ENCODE peak calls at places on chromosomes 3 and 15, in seven cellular contexts. One of them, this sample, is unnamed.

GRCh38 chr15:56837281-56837680 is 81.2 kb upstream of the TCF12 start:
- DNase-seq in hepatocyte: no peak
- DNase-seq in IMR-90: peak
- DNase-seq in posterior cingulate gyrus: no peak
- DNase-seq in HuH-7.5: no peak
- DNase-seq in A172: no peak
- DNase-seq in GDM1: no peak
- DNase-seq in this sample: peak

GRCh38 chr15:76199106-76200082 is 111.9 kb downstream of the ETFA start:
- DNase-seq in IMR-90: peak
- DNase-seq in HuH-7.5: no peak
- DNase-seq in hepatocyte: no peak
- DNase-seq in posterior cingulate gyrus: no peak
- DNase-seq in GDM1: no peak
- DNase-seq in A172: peak
- DNase-seq in this sample: peak

GRCh38 chr15:72803006-72803405 is 19.4 kb upstream of the ADPGK start:
- DNase-seq in hepatocyte: no peak
- DNase-seq in IMR-90: no peak
- DNase-seq in GDM1: no peak
- DNase-seq in A172: no peak
- DNase-seq in posterior cingulate gyrus: no peak
- DNase-seq in HuH-7.5: no peak
- DNase-seq in this sample: no peak

GRCh38 chr3:126127452-126127851 is 43.5 kb upstream of the SLC41A3 start:
- DNase-seq in IMR-90: no peak
- DNase-seq in hepatocyte: no peak
- DNase-seq in posterior cingulate gyrus: peak
- DNase-seq in HuH-7.5: no peak
- DNase-seq in GDM1: no peak
- DNase-seq in A172: no peak
- DNase-seq in this sample: no peak

GRCh38 chr3:157087398-157088132 is 72.4 kb downstream of the CCNL1 start:
- DNase-seq in GDM1: no peak
- DNase-seq in posterior cingulate gyrus: no peak
- DNase-seq in HuH-7.5: no peak
- DNase-seq in A172: peak
- DNase-seq in IMR-90: no peak
- DNase-seq in hepatocyte: no peak
- DNase-seq in this sample: peak

GRCh38 chr3:187315872-187316271 is 24.3 kb upstream of the MASP1 start:
- DNase-seq in GDM1: no peak
- DNase-seq in posterior cingulate gyrus: no peak
- DNase-seq in hepatocyte: no peak
- DNase-seq in A172: no peak
- DNase-seq in HuH-7.5: no peak
- DNase-seq in IMR-90: no peak
- DNase-seq in this sample: peak

GRCh38 chr15:71294636-71295241 is 179.5 kb downstream of the THSD4 start:
- DNase-seq in hepatocyte: no peak
- DNase-seq in IMR-90: peak
- DNase-seq in posterior cingulate gyrus: no peak
- DNase-seq in GDM1: no peak
- DNase-seq in A172: peak
- DNase-seq in HuH-7.5: no peak
- DNase-seq in this sample: peak

GRCh38 chr15:101029971-101030661 is 111.0 kb downstream of the LRRK1 start:
- DNase-seq in HuH-7.5: no peak
- DNase-seq in GDM1: no peak
- DNase-seq in posterior cingulate gyrus: no peak
- DNase-seq in hepatocyte: no peak
- DNase-seq in A172: no peak
- DNase-seq in IMR-90: no peak
- DNase-seq in this sample: no peak

GRCh38 chr15:78951841-78952238 is 7.0 kb upstream of the CTSH start:
- DNase-seq in posterior cingulate gyrus: no peak
- DNase-seq in GDM1: no peak
- DNase-seq in A172: peak
- DNase-seq in hepatocyte: peak
- DNase-seq in IMR-90: peak
- DNase-seq in HuH-7.5: peak
- DNase-seq in this sample: peak

GRCh38 chr3:55668359-55668758 is 181.3 kb upstream of the WNT5A start:
- DNase-seq in IMR-90: peak
- DNase-seq in hepatocyte: no peak
- DNase-seq in posterior cingulate gyrus: no peak
- DNase-seq in GDM1: no peak
- DNase-seq in A172: peak
- DNase-seq in HuH-7.5: no peak
- DNase-seq in this sample: peak

GRCh38 chr15:44500555-44500954 is 36.4 kb upstream of the EIF3J start:
- DNase-seq in A172: no peak
- DNase-seq in posterior cingulate gyrus: no peak
- DNase-seq in GDM1: no peak
- DNase-seq in hepatocyte: no peak
- DNase-seq in IMR-90: no peak
- DNase-seq in HuH-7.5: no peak
- DNase-seq in this sample: no peak

GRCh38 chr15:74445816-74446763 is 12.3 kb upstream of the SEMA7A start:
- DNase-seq in A172: no peak
- DNase-seq in posterior cingulate gyrus: no peak
- DNase-seq in IMR-90: no peak
- DNase-seq in hepatocyte: no peak
- DNase-seq in HuH-7.5: no peak
- DNase-seq in GDM1: no peak
- DNase-seq in this sample: no peak

GRCh38 chr15:45635191-45635638 is 386 bp downstream of the SQOR start:
- DNase-seq in hepatocyte: peak
- DNase-seq in HuH-7.5: peak
- DNase-seq in A172: peak
- DNase-seq in IMR-90: no peak
- DNase-seq in GDM1: no peak
- DNase-seq in posterior cingulate gyrus: peak
- DNase-seq in this sample: no peak

GRCh38 chr15:37101634-37102314 is 1.4 kb upstream of the MEIS2 start:
- DNase-seq in GDM1: no peak
- DNase-seq in posterior cingulate gyrus: peak
- DNase-seq in A172: peak
- DNase-seq in IMR-90: peak
- DNase-seq in HuH-7.5: peak
- DNase-seq in hepatocyte: peak
- DNase-seq in this sample: peak

GRCh38 chr3:127141921-127142730 is 50.8 kb upstream of the PRR23E start:
- DNase-seq in GDM1: no peak
- DNase-seq in HuH-7.5: peak
- DNase-seq in A172: peak
- DNase-seq in hepatocyte: peak
- DNase-seq in IMR-90: no peak
- DNase-seq in posterior cingulate gyrus: no peak
- DNase-seq in this sample: peak

GRCh38 chr3:71545330-71545729 is 38.2 kb downstream of the FOXP1 start:
- DNase-seq in HuH-7.5: no peak
- DNase-seq in GDM1: no peak
- DNase-seq in IMR-90: peak
- DNase-seq in A172: no peak
- DNase-seq in hepatocyte: no peak
- DNase-seq in posterior cingulate gyrus: no peak
- DNase-seq in this sample: no peak

GRCh38 chr3:126781889-126782491 is 78.0 kb downstream of the CHCHD6 start:
- DNase-seq in GDM1: no peak
- DNase-seq in hepatocyte: peak
- DNase-seq in IMR-90: peak
- DNase-seq in A172: peak
- DNase-seq in HuH-7.5: no peak
- DNase-seq in posterior cingulate gyrus: no peak
- DNase-seq in this sample: peak

GRCh38 chr3:11168406-11168805 is 14.1 kb downstream of the HRH1 start:
- DNase-seq in GDM1: no peak
- DNase-seq in hepatocyte: no peak
- DNase-seq in posterior cingulate gyrus: no peak
- DNase-seq in IMR-90: no peak
- DNase-seq in A172: no peak
- DNase-seq in HuH-7.5: no peak
- DNase-seq in this sample: no peak

GRCh38 chr3:42827654-42828053 is 18.4 kb downstream of the ACKR2 start:
- DNase-seq in IMR-90: no peak
- DNase-seq in GDM1: no peak
- DNase-seq in posterior cingulate gyrus: no peak
- DNase-seq in A172: no peak
- DNase-seq in HuH-7.5: no peak
- DNase-seq in hepatocyte: no peak
- DNase-seq in this sample: no peak

GRCh38 chr3:117589454-117589853 is 879.9 kb downstream of the TUSC7 start:
- DNase-seq in GDM1: no peak
- DNase-seq in IMR-90: no peak
- DNase-seq in posterior cingulate gyrus: no peak
- DNase-seq in hepatocyte: no peak
- DNase-seq in HuH-7.5: no peak
- DNase-seq in A172: no peak
- DNase-seq in this sample: peak

GRCh38 chr3:31412832-31413231 is 119.9 kb upstream of the STT3B start:
- DNase-seq in IMR-90: peak
- DNase-seq in HuH-7.5: no peak
- DNase-seq in A172: peak
- DNase-seq in hepatocyte: no peak
- DNase-seq in posterior cingulate gyrus: no peak
- DNase-seq in GDM1: no peak
- DNase-seq in this sample: peak

GRCh38 chr15:72231066-72231846 is at the start of gene PKM:
- DNase-seq in HuH-7.5: peak
- DNase-seq in posterior cingulate gyrus: peak
- DNase-seq in A172: peak
- DNase-seq in IMR-90: peak
- DNase-seq in GDM1: peak
- DNase-seq in hepatocyte: peak
- DNase-seq in this sample: peak

GRCh38 chr15:99433026-99433756 is 132.6 kb upstream of the MEF2A start:
- DNase-seq in posterior cingulate gyrus: peak
- DNase-seq in GDM1: no peak
- DNase-seq in IMR-90: no peak
- DNase-seq in HuH-7.5: no peak
- DNase-seq in A172: no peak
- DNase-seq in hepatocyte: peak
- DNase-seq in this sample: no peak

GRCh38 chr3:189338366-189338765 is 166.6 kb downstream of the TPRG1 start:
- DNase-seq in GDM1: no peak
- DNase-seq in hepatocyte: no peak
- DNase-seq in HuH-7.5: no peak
- DNase-seq in posterior cingulate gyrus: no peak
- DNase-seq in IMR-90: no peak
- DNase-seq in A172: no peak
- DNase-seq in this sample: no peak